ENCODE peak calls at places on chromosome 1, in four cellular contexts. B is stimulated activated CD8-positive, alpha-beta memory T cell treated with anti-CD3 and anti-CD28 coated beads, Interleukin-4, amount 100 ng/mL, for 24 hours; V is H9; O is right atrium auricular region. J is an unnamed sample.

GRCh38 chr1:151143057-151143435 is 3.4 kb downstream of the SEMA6C start:
- DNase-seq in B (no peak), V (no peak), O (no peak), J (no peak)

GRCh38 chr1:78038491-78038939 is 7.3 kb upstream of the GIPC2 start:
- DNase-seq in B (no peak), V (no peak), O (no peak), J (no peak)

GRCh38 chr1:89734437-89734836 is 86.4 kb upstream of the LRRC8D start:
- DNase-seq in B (no peak), V (no peak), O (no peak), J (no peak)

GRCh38 chr1:101137144-101138126 is 99.4 kb upstream of the S1PR1 start:
- DNase-seq in B (no peak), V (no peak), O (no peak), J (peak)

GRCh38 chr1:220834155-220834870 is 44.9 kb upstream of the HLX start:
- DNase-seq in B (no peak), V (no peak), O (no peak), J (no peak)

GRCh38 chr1:34057751-34058150 is 107.3 kb downstream of the CSMD2 start:
- DNase-seq in B (no peak), V (no peak), O (no peak), J (no peak)

GRCh38 chr1:3551711-3552110 is 59.6 kb downstream of the MEGF6 start:
- DNase-seq in B (no peak), V (no peak), O (no peak), J (no peak)

GRCh38 chr1:93180723-93181613 is at the start of gene CCDC18:
- DNase-seq in B (peak), V (no peak), O (no peak), J (no peak)

GRCh38 chr1:21304488-21304887 is 14.2 kb upstream of the ECE1 start:
- DNase-seq in B (no peak), V (no peak), O (no peak), J (no peak)